ENCODE peak calls at places on chromosomes 12 and 14, in four cellular contexts. One of them, this sample, is unnamed.
A peak's percentile ranks its signal among the peaks of the same experiment; 100 is the strongest.

GRCh38 chr14:33814010-33814409 is 136.9 kb downstream of the EGLN3 start:
- DNase-seq in HCT116: no peak
- DNase-seq in HepG2: no peak
- DNase-seq in K562: no peak
- DNase-seq in this sample: no peak

GRCh38 chr12:124371366-124371765 is 76.5 kb downstream of the RFLNA start:
- DNase-seq in HCT116: no peak
- DNase-seq in HepG2: no peak
- DNase-seq in K562: no peak
- DNase-seq in this sample: no peak

GRCh38 chr12:75549989-75550388 is 38.6 kb upstream of the KRR1 start:
- DNase-seq in HCT116: no peak
- DNase-seq in HepG2: no peak
- DNase-seq in K562: no peak
- DNase-seq in this sample: no peak

GRCh38 chr14:92959761-92960680 is 37.1 kb downstream of the CHGA start:
- DNase-seq in HCT116: no peak
- DNase-seq in HepG2: no peak
- DNase-seq in K562: no peak
- DNase-seq in this sample: no peak

GRCh38 chr14:34680806-34681479 is 33.5 kb downstream of the CFL2 start:
- DNase-seq in HCT116: no peak
- DNase-seq in HepG2: no peak
- DNase-seq in K562: no peak
- DNase-seq in this sample: no peak

GRCh38 chr12:11863988-11864387 is 206.8 kb upstream of the BCL2L14 start:
- DNase-seq in HCT116: no peak
- DNase-seq in HepG2: no peak
- DNase-seq in K562: no peak
- DNase-seq in this sample: no peak

GRCh38 chr12:12870454-12870853 is 20.9 kb upstream of the GPRC5A start:
- DNase-seq in HCT116: peak; percentile 95
- DNase-seq in HepG2: peak; percentile 29
- DNase-seq in K562: no peak
- DNase-seq in this sample: no peak

GRCh38 chr12:61422786-61423185 is 837.4 kb upstream of the USP15 start:
- DNase-seq in HCT116: no peak
- DNase-seq in HepG2: no peak
- DNase-seq in K562: no peak
- DNase-seq in this sample: no peak

GRCh38 chr14:74245292-74245691 is 6.0 kb downstream of the VSX2 start:
- DNase-seq in HCT116: no peak
- DNase-seq in HepG2: no peak
- DNase-seq in K562: no peak
- DNase-seq in this sample: no peak

GRCh38 chr14:58299665-58300202 is 1.4 kb downstream of the ARID4A start:
- DNase-seq in HCT116: no peak
- DNase-seq in HepG2: no peak
- DNase-seq in K562: peak; percentile 14
- DNase-seq in this sample: no peak

GRCh38 chr12:94714378-94714777 is 64.0 kb upstream of the TMCC3 start:
- DNase-seq in HCT116: no peak
- DNase-seq in HepG2: no peak
- DNase-seq in K562: no peak
- DNase-seq in this sample: no peak

GRCh38 chr12:125454786-125455450 is 389.7 kb downstream of the AACS start:
- DNase-seq in HCT116: no peak
- DNase-seq in HepG2: no peak
- DNase-seq in K562: no peak
- DNase-seq in this sample: no peak

GRCh38 chr14:103576371-103577024 is 13.7 kb downstream of the COA8 start:
- DNase-seq in HCT116: peak; percentile 53
- DNase-seq in HepG2: no peak
- DNase-seq in K562: no peak
- DNase-seq in this sample: no peak
- TF ChIP-seq TCF7L2 in HCT116: peak; percentile 99
- TF ChIP-seq TCF7L2 in HepG2: no peak
- TF ChIP-seq TCF7L2 in K562: no peak
- TF ChIP-seq TCF7L2 in this sample: peak; percentile 74

DNA sequence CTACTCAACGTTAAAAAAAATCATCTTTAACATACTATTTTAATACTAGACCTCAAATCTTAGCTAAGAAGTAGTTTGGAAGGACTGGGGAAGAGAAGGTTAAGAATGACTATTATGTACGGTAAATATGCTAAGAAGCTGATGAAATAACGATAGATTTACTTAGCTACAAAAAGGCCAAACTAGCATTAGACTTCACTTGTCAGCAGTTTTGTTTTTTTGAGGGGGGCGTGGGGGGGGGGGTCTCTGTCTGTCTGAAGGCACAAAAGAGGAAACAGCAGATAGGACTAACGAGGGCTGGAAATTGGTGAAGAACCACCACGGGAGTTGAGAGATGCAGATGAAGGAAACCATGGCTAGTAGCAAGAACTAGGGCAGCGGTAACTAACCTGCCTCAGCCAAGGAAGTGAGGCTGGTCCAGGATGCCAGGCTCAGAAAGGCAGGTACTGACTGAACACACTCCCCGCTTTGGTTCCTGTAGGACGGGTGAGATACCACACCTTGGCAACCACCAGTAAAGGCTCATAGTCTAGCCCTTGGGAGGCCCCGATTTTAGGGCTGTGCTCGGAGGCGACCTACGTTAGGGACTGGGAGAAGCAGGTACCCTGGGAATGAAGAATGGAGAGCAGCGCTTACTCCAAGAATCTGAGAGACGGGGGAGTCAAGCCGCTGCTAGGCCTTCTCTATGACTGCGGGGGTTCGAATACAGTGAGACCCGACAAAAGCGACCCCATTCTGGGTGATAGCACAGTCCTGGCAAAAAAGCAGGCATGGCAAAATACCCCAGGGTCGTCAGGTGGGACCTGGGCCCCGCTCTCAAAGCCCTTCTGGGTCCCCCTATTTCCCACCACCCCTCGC is 675 bp downstream of the NEDD8 start:
- DNase-seq in HCT116: no peak
- DNase-seq in HepG2: peak; percentile 40
- DNase-seq in K562: peak; percentile 17
- DNase-seq in this sample: no peak
- TF ChIP-seq TCF7L2 in HCT116: no peak
- TF ChIP-seq TCF7L2 in HepG2: no peak
- TF ChIP-seq TCF7L2 in K562: no peak
- TF ChIP-seq TCF7L2 in this sample: no peak

DNA sequence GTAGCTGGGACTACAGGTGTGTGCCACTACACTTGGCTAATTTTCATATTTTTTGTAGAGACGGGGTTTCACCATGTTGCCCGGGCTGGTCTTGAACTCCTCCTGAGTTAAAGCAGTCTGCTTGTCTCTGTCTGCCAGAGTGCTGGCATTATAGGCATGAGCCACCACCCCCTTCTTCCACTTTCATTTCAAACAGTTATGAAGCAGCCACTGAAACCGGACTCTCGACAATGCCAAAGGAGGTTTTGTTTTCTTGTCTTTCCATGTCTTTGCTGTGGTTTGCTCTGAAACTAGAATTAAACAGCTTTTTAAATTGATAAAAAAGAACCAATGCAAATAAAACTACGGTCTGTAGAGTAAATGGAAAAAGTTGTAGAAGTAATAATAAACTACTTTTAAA is 30.4 kb downstream of the RAP1B start:
- DNase-seq in HCT116: no peak
- DNase-seq in HepG2: no peak
- DNase-seq in K562: no peak
- DNase-seq in this sample: no peak
- TF ChIP-seq TCF7L2 in HCT116: no peak
- TF ChIP-seq TCF7L2 in HepG2: no peak
- TF ChIP-seq TCF7L2 in K562: no peak
- TF ChIP-seq TCF7L2 in this sample: no peak

GRCh38 chr14:100818221-100818699 is 7.7 kb upstream of the MEG3 start:
- DNase-seq in HCT116: no peak
- DNase-seq in HepG2: peak; percentile 51
- DNase-seq in K562: no peak
- DNase-seq in this sample: no peak

GRCh38 chr14:100816950-100817901 is 8.7 kb upstream of the MEG3 start:
- DNase-seq in HCT116: no peak
- DNase-seq in HepG2: peak; percentile 99
- DNase-seq in K562: no peak
- DNase-seq in this sample: no peak

GRCh38 chr14:100820945-100821344 is 5.0 kb upstream of the MEG3 start:
- DNase-seq in HCT116: no peak
- DNase-seq in HepG2: peak; percentile 76
- DNase-seq in K562: no peak
- DNase-seq in this sample: no peak

GRCh38 chr14:100819829-100820475 is 6.0 kb upstream of the MEG3 start:
- DNase-seq in HCT116: no peak
- DNase-seq in HepG2: no peak
- DNase-seq in K562: no peak
- DNase-seq in this sample: no peak

DNA sequence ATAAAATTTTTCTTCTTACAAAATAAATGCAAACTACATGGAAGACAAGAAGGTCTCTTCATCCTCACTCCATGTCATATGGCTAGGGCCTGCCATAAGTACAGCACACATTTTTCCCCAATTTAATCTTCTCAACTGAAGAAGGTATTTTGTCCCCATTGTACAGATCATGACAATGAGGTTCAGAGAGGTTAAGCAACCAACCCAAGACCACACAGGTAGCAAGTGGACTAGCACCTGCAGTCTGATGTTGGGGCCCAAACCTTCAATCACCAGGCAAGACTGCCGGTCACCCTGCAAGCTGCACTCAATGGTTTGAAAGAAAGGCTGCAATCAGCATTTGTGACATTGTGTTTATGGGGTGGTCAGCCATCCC is 6.5 kb upstream of the MEG3 start:
- DNase-seq in HCT116: no peak
- DNase-seq in HepG2: no peak
- DNase-seq in K562: no peak
- DNase-seq in this sample: no peak
- TF ChIP-seq TCF7L2 in HCT116: no peak
- TF ChIP-seq TCF7L2 in HepG2: no peak
- TF ChIP-seq TCF7L2 in K562: no peak
- TF ChIP-seq TCF7L2 in this sample: no peak

This sample was measured in Panc1.